ENCODE peak calls at places on chromosomes 6 and 20, in five cellular contexts. M is A549, I is SK-N-SH, Q is GM12878, C is K562. X is an unnamed sample.

GRCh38 chr6:167104388-167104787 is 18.5 kb upstream of the CCR6 start:
- DNase-seq in M (no peak), I (no peak), Q (no peak), C (no peak), X (no peak)

GRCh38 chr6:52749546-52750152 is 13.6 kb downstream of the GSTA2 start:
- DNase-seq in M (no peak), I (no peak), Q (no peak), C (peak), X (no peak)

GRCh38 chr6:156795825-156796224 is 18.6 kb downstream of the ARID1B start:
- DNase-seq in M (no peak), I (peak), Q (no peak), C (no peak), X (peak)

GRCh38 chr20:63097336-63097831 is 90.6 kb upstream of the BHLHE23 start:
- DNase-seq in M (no peak), I (no peak), Q (no peak), C (no peak), X (no peak)

GRCh38 chr20:6838181-6838826 is 70.8 kb downstream of the BMP2 start:
- DNase-seq in M (no peak), I (no peak), Q (peak), C (no peak), X (no peak)

GRCh38 chr20:32050851-32051556 is 1.0 kb upstream of the HCK start:
- DNase-seq in M (no peak), I (no peak), Q (no peak), C (no peak), X (no peak)

GRCh38 chr6:34656378-34657036 is 40.1 kb downstream of the ILRUN start:
- DNase-seq in M (no peak), I (peak), Q (peak), C (peak), X (peak)

GRCh38 chr6:45478235-45478634 is 100.5 kb upstream of the SUPT3H start:
- DNase-seq in M (no peak), I (no peak), Q (no peak), C (no peak), X (peak)

GRCh38 chr20:22862645-22863230 is 172.4 kb upstream of the SSTR4 start:
- DNase-seq in M (peak), I (no peak), Q (no peak), C (no peak), X (no peak)

GRCh38 chr20:61263084-61263695 is 11.1 kb downstream of the CDH4 start:
- DNase-seq in M (peak), I (peak), Q (no peak), C (peak), X (peak)

DNA sequence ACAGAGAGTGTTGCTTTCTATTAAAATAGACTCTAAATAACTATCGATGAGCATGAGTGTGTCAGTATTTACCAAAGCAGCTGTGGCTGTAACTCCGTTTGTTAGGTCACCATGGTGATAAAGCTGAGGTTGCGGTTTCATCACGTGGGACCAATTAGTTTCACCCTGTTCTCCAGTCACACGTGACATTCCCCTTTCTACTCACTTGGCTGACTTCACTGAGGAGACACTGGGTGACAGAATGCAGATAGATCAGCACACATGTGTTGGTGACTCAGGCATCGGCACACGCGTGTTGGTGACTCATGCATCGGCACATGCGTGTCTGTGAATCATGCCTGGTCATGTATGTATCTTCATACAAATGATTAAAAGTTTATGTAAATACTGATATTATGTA is 285.4 kb downstream of the THBS2 start:
- DNase-seq in M (no peak), I (no peak), Q (no peak), C (peak), X (peak)
- TF ChIP-seq RCOR1 in M (no peak), I (no peak), Q (no peak), C (no peak), X (no peak)

GRCh38 chr6:159758031-159759001 is 3.5 kb upstream of the ACAT2 start:
- DNase-seq in M (peak), I (no peak), Q (no peak), C (peak), X (peak)

GRCh38 chr6:159753081-159753872 is 8.6 kb upstream of the ACAT2 start:
- DNase-seq in M (no peak), I (no peak), Q (no peak), C (no peak), X (no peak)

GRCh38 chr6:159756508-159756907 is 5.3 kb upstream of the ACAT2 start:
- DNase-seq in M (no peak), I (no peak), Q (no peak), C (no peak), X (no peak)

GRCh38 chr6:159754401-159754800 is 7.4 kb upstream of the ACAT2 start:
- DNase-seq in M (no peak), I (no peak), Q (no peak), C (no peak), X (no peak)

DNA sequence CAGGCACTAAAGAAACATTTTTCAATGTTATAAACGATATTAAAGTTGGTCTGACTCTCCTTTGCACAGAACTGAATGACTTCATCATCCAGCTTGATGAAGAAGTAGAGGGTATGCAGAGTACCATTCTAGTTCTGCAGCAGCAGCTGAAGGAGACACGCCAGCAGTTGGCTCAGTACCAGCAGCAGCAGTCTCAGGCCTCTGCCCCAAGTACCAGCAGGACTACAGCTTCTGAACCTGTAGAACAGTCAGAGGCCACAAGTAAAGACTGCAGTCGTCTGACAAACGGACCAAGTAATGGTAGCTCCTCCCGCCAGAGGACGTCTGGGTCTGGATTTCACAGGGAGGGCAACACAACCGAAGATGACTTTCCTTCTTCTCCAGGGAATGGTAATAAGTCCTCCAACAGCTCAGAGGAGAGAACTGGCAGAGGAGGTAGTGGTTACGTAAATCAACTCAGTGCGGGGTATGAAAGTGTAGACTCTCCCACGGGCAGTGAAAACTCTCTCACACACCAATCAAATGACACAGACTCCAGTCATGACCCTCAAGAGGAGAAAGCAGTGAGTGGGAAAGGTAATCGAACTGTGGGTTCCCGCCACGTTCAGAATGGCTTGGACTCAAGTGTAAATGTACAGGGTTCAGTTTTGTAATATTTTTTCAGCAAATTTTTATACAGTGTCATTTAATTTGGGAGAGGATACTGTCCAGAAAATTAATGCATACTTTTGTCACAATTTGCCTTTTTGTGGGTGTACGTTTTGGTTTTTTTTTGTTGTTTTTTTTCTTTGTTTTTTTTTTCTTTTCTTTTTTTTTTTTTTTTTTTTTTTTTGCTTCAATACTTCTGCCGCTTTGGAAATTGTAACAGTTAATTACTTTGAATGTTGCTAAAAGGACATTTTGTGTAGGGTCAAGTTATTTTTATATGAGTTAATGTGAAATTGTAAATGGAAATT is 6.6 kb upstream of the ACAT2 start:
- DNase-seq in M (no peak), I (no peak), Q (no peak), C (no peak), X (no peak)
- TF ChIP-seq RCOR1 in M (no peak), I (no peak), Q (no peak), C (no peak), X (no peak)

GRCh38 chr20:142290-142689 is at the start of gene DEFB126:
- DNase-seq in M (no peak), I (no peak), Q (no peak), C (no peak), X (no peak)
- TF ChIP-seq RCOR1 in M (no peak), I (no peak), Q (no peak), C (no peak), X (no peak)

DNA sequence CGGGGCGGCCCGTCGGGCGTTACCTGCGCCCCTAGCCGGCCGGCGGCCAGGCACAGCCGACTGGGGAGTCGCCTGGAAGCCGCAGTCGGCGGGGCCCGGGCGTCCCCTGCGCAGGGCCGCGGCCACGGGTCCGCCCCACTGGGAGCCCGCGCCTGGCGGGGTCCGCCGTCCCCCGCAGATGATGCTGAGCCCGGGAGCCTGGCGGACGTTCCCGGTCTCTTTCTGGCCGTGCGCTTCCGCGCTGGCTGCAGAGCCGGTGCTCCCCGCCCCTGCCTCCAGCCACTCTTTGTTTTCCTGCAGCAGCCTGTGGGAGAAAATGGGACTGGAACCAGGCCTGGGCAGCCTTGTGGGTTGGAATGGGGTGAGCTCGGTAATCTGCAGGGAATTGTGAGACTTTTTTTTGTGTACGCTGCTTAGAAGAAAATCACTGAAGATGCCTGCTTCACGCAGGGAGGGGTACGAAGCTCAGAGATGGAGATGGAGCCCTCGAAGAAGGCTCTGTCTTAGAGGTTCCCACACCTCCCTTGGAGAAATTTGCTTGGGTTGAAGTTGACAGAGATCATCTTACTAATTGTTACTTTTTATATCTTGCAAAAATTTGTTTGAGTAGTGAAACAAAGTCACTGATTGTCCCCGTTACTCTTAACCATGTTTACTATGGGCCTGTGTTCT is 752 bp downstream of the PYGB start:
- DNase-seq in M (no peak), I (peak), Q (no peak), C (peak), X (peak)
- TF ChIP-seq RCOR1 in M (no peak), I (no peak), Q (no peak), C (no peak), X (no peak)

DNA sequence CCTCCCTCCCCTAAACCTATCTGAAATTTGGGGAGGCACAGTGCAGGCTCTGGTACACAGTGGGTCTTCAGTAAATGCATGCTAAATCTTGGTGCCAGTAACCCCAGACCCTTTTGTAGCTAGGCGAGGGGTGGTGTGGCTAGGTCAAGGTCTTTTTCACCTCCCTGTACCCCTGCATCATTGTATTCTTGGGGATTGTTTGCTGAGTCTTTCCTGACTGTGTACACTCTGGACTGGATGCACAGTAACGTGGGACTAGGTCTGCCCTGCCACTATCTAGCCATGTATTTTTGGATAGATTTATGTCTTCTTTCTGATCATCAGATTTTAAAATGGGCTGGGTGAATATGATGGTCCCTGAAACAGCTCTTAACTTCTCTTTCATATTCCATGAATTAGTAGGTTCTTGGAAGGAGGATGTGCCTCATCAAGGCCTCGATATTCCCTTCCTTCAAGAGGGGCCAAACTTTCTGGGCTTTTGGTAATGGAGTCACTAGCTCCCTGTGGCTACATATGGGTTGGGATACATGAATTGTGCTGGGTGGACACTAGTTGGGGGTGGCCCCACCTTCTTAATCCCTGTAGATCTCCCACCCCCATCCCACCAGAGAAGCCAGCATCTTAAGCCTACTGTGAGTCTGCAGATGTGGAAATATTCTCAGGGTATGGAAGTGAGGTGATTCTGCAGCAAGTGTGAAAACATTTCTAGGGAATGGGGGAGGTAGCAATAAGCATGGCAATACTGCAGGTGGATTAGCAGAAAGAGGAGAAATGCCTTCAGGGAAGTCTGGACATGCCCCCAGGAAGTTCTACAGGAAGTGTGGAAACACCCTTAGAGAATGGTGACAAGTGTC is 2.1 kb downstream of the TP53INP2 start:
- DNase-seq in M (no peak), I (no peak), Q (no peak), C (no peak), X (no peak)
- TF ChIP-seq RCOR1 in M (no peak), I (no peak), Q (no peak), C (no peak), X (no peak)

GRCh38 chr6:147954938-147955337 is 387.7 kb upstream of the SASH1 start:
- DNase-seq in M (no peak), I (no peak), Q (no peak), C (no peak), X (no peak)
- TF ChIP-seq RCOR1 in M (no peak), I (no peak), Q (no peak), C (no peak), X (no peak)

GRCh38 chr20:47531468-47531867 is 29.8 kb downstream of the NCOA3 start:
- DNase-seq in M (no peak), I (no peak), Q (no peak), C (peak), X (no peak)
- TF ChIP-seq RCOR1 in M (no peak), I (no peak), Q (no peak), C (no peak), X (no peak)

X was measured in IMR-90.